ENCODE peak calls at places on chromosomes 13 and 19, in eight cellular contexts. F is testis; E is stimulated activated CD4-positive, alpha-beta T cell treated with anti-CD3 and anti-CD28 coated beads, TNF-alpha, amount 100 ng/mL, for 1 hour; X is bronchial epithelial cell; I is iPS-NIHi11; R is occipital lobe; V is fibroblast of pulmonary artery; S is SW480. B is an unnamed sample.

GRCh38 chr19:58398087-58398486 is 2.6 kb downstream of the RNF225 start:
- DNase-seq in F (no peak), E (no peak), X (no peak), I (no peak), R (no peak), V (no peak), S (no peak), B (no peak)

GRCh38 chr13:63408227-63409202 is 1992.9 kb upstream of the PCDH20 start:
- DNase-seq in F (no peak), E (no peak), X (no peak), I (no peak), R (no peak), V (peak), S (no peak), B (no peak)

GRCh38 chr13:78700121-78700910 is 41.4 kb upstream of the OBI1 start:
- DNase-seq in F (no peak), E (no peak), X (peak), I (no peak), R (no peak), V (peak), S (no peak), B (no peak)

GRCh38 chr19:679418-680286 is 3.5 kb downstream of the FSTL3 start:
- DNase-seq in F (peak), E (no peak), X (peak), I (peak), R (peak), V (peak), S (no peak), B (peak)

GRCh38 chr13:100176781-100177389 is 88.0 kb downstream of the PCCA start:
- DNase-seq in F (no peak), E (no peak), X (peak), I (no peak), R (no peak), V (peak), S (no peak), B (no peak)

GRCh38 chr19:10761443-10762242 is 43.8 kb downstream of the DNM2 start:
- DNase-seq in F (peak), E (no peak), X (no peak), I (no peak), R (no peak), V (no peak), S (no peak), B (no peak)

GRCh38 chr19:50723069-50723468 is at the start of gene CLEC11A:
- DNase-seq in F (peak), E (no peak), X (no peak), I (no peak), R (no peak), V (peak), S (no peak), B (no peak)

GRCh38 chr13:60229708-60230272 is 66.1 kb upstream of the DIAPH3 start:
- DNase-seq in F (no peak), E (no peak), X (no peak), I (no peak), R (no peak), V (no peak), S (no peak), B (no peak)

GRCh38 chr13:24540236-24541126 is 27.9 kb upstream of the PARP4 start:
- DNase-seq in F (peak), E (no peak), X (no peak), I (peak), R (no peak), V (peak), S (no peak), B (no peak)

GRCh38 chr19:48480151-48480475 is 10.9 kb downstream of the CYTH2 start:
- DNase-seq in F (peak), E (no peak), X (no peak), I (peak), R (peak), V (no peak), S (peak), B (no peak)

GRCh38 chr19:6803036-6803404 is 30.5 kb downstream of the VAV1 start:
- DNase-seq in F (no peak), E (no peak), X (no peak), I (no peak), R (no peak), V (no peak), S (no peak), B (no peak)

GRCh38 chr19:30897553-30897952 is 451.7 kb downstream of the TSHZ3 start:
- DNase-seq in F (no peak), E (no peak), X (no peak), I (no peak), R (no peak), V (no peak), S (no peak), B (no peak)

GRCh38 chr13:99153219-99153618 is 47.4 kb upstream of the UBAC2 start:
- DNase-seq in F (no peak), E (no peak), X (peak), I (no peak), R (no peak), V (peak), S (peak), B (no peak)

B was measured in SK-MEL-5.